ENCODE peak calls at places on chromosomes 7 and 10, in four cellular contexts. One of them, this sample, is unnamed.

GRCh38 chr10:30151581-30152389 is 92.4 kb upstream of the JCAD start:
- DNase-seq in esophagus squamous epithelium: no peak
- DNase-seq in lower lobe of right lung: no peak
- DNase-seq in hepatocyte: peak; percentile 49
- DNase-seq in this sample: peak; percentile 76

GRCh38 chr10:62098278-62099121 is 170.1 kb downstream of the RTKN2 start:
- DNase-seq in esophagus squamous epithelium: no peak
- DNase-seq in lower lobe of right lung: no peak
- DNase-seq in hepatocyte: peak; percentile 19
- DNase-seq in this sample: no peak

GRCh38 chr7:4399596-4399995 is 282.5 kb upstream of the FOXK1 start:
- DNase-seq in esophagus squamous epithelium: no peak
- DNase-seq in lower lobe of right lung: no peak
- DNase-seq in hepatocyte: no peak
- DNase-seq in this sample: no peak

GRCh38 chr7:158663428-158663741 is 41.2 kb downstream of the NCAPG2 start:
- DNase-seq in esophagus squamous epithelium: no peak
- DNase-seq in lower lobe of right lung: no peak
- DNase-seq in hepatocyte: no peak
- DNase-seq in this sample: no peak

GRCh38 chr7:113875224-113875623 is 43.6 kb downstream of the PPP1R3A start:
- DNase-seq in esophagus squamous epithelium: no peak
- DNase-seq in lower lobe of right lung: no peak
- DNase-seq in hepatocyte: no peak
- DNase-seq in this sample: no peak

GRCh38 chr10:62259456-62259855 is 9.2 kb downstream of the RTKN2 start:
- DNase-seq in esophagus squamous epithelium: no peak
- DNase-seq in lower lobe of right lung: no peak
- DNase-seq in hepatocyte: no peak
- DNase-seq in this sample: no peak

GRCh38 chr10:100810835-100811116 is 65.4 kb downstream of the PAX2 start:
- DNase-seq in esophagus squamous epithelium: no peak
- DNase-seq in lower lobe of right lung: no peak
- DNase-seq in hepatocyte: no peak
- DNase-seq in this sample: no peak

GRCh38 chr10:48659790-48660189 is 24.9 kb upstream of the WDFY4 start:
- DNase-seq in esophagus squamous epithelium: no peak
- DNase-seq in lower lobe of right lung: no peak
- DNase-seq in hepatocyte: no peak
- DNase-seq in this sample: no peak

GRCh38 chr7:99143853-99144672 is at the start of gene SMURF1:
- DNase-seq in esophagus squamous epithelium: no peak
- DNase-seq in lower lobe of right lung: peak; percentile 80
- DNase-seq in hepatocyte: peak; percentile 92
- DNase-seq in this sample: peak; percentile 85

GRCh38 chr7:24979863-24980694 is at the start of gene OSBPL3:
- DNase-seq in esophagus squamous epithelium: peak; percentile 78
- DNase-seq in lower lobe of right lung: peak; percentile 95
- DNase-seq in hepatocyte: peak; percentile 98
- DNase-seq in this sample: peak; percentile 96

GRCh38 chr7:24978837-24979469 is 1.0 kb downstream of the OSBPL3 start:
- DNase-seq in esophagus squamous epithelium: no peak
- DNase-seq in lower lobe of right lung: peak; percentile 56
- DNase-seq in hepatocyte: peak; percentile 51
- DNase-seq in this sample: no peak

GRCh38 chr7:24981544-24981951 is 1.6 kb upstream of the OSBPL3 start:
- DNase-seq in esophagus squamous epithelium: no peak
- DNase-seq in lower lobe of right lung: peak; percentile 74
- DNase-seq in hepatocyte: peak; percentile 73
- DNase-seq in this sample: peak; percentile 76

GRCh38 chr7:24979470-24979862 is 512 bp downstream of the OSBPL3 start:
- DNase-seq in esophagus squamous epithelium: peak; percentile 13
- DNase-seq in lower lobe of right lung: peak; percentile 81
- DNase-seq in hepatocyte: peak; percentile 87
- DNase-seq in this sample: no peak

DNA sequence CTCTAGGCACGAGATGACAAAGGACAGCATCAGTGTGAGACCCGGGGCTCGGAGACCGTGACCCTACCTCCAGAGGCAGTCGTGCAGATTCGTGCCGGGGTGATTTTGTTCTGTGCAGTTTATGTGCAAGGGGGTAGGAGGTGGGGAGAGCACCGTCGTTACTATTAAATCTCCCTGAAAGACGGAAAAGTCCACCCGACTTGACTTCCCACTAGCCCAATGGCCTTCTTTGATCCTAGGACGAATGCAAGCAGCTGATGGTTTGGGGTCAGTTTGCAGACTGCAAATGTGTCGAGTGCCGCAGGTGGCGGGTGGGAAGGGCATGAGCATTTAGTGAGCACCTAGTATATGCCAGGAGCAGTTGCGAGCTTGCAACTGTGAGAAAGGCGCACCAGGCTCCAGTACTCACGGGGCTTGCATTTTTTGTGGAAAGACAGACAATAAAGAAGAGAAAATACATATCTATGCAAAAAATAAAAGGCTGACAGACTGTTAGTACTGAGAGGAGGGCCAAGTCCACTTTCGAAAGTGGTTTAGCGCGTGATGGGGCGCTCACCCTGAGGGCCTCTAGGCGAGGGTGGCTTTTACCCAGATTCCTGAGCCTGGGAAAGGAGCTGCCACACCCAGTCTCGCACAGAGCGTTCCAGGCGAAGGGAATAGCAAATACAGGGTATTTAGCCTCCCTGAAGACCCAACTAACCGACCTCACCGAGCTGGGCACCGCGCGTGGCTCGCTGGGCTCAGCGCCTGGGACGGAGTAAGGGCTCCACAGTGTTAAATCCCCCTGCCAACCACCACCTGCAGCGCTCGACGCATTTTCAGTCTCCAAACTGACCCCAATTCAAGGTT is 941 bp upstream of the OSBPL3 start:
- DNase-seq in esophagus squamous epithelium: peak; percentile 22
- DNase-seq in lower lobe of right lung: peak; percentile 53
- DNase-seq in hepatocyte: peak; percentile 76
- DNase-seq in this sample: no peak
- H3K27ac ChIP-seq in esophagus squamous epithelium: peak overlapping the region; percentile 92
- H3K27ac ChIP-seq in lower lobe of right lung: peak overlapping the region; percentile 90
- H3K27ac ChIP-seq in hepatocyte: peak overlapping the region; percentile 94
- H3K27ac ChIP-seq in this sample: peak overlapping the region; percentile 82

GRCh38 chr10:124724279-124725027 is 19.7 kb downstream of the FAM53B start:
- DNase-seq in esophagus squamous epithelium: no peak
- DNase-seq in lower lobe of right lung: no peak
- DNase-seq in hepatocyte: no peak
- DNase-seq in this sample: peak; percentile 71
- TF ChIP-seq CTCF in esophagus squamous epithelium: no peak
- TF ChIP-seq CTCF in lower lobe of right lung: no peak
- TF ChIP-seq CTCF in hepatocyte: no peak
- TF ChIP-seq CTCF in this sample: no peak

DNA sequence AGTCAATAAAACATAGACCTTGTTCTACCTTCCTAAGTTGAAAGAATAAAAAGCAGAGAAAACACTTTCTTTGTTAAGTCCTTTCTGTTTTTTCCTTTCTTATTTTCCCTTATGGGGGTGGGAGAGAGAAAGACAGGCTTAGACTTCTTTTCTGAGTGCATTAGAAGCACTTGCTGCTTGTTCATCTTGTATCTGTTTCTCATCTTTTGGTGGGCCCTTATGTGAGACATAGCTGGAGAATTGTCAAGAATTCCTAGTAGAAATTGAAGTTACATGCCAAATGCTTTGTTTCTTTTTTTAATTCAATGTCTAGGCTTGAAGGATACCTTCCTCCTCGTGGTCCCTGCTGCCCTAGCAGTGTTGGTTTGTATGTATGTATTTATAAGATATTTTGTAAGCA is 6.7 kb downstream of the EIF4EBP2 start:
- DNase-seq in esophagus squamous epithelium: no peak
- DNase-seq in lower lobe of right lung: no peak
- DNase-seq in hepatocyte: no peak
- DNase-seq in this sample: no peak
- H3K27ac ChIP-seq in esophagus squamous epithelium: no peak overlapping the region
- H3K27ac ChIP-seq in lower lobe of right lung: no peak overlapping the region
- H3K27ac ChIP-seq in hepatocyte: no peak overlapping the region
- H3K27ac ChIP-seq in this sample: no peak overlapping the region

GRCh38 chr10:17119845-17120244 is 9.8 kb downstream of the CUBN start:
- DNase-seq in esophagus squamous epithelium: no peak
- DNase-seq in lower lobe of right lung: no peak
- DNase-seq in hepatocyte: no peak
- DNase-seq in this sample: no peak
- TF ChIP-seq CTCF in esophagus squamous epithelium: no peak
- TF ChIP-seq CTCF in lower lobe of right lung: no peak
- TF ChIP-seq CTCF in hepatocyte: no peak
- TF ChIP-seq CTCF in this sample: no peak